ENCODE peak calls at places on chromosome 10, in four cellular contexts. T is GF-D8, I is H54, R is DMS153. B is an unnamed sample.
A peak's percentile ranks its signal among the peaks of the same experiment; 100 is the strongest.

GRCh38 chr10:91820144-91820543 is 21.9 kb downstream of the TNKS2 start:
- DNase-seq in I (no peak), R (no peak), T (no peak), B (no peak)

GRCh38 chr10:24866615-24867583 is 85.5 kb downstream of the PRTFDC1 start:
- DNase-seq in I (peak; percentile 35), T (no peak), R (peak; percentile 32), B (peak; percentile 60)

GRCh38 chr10:88385601-88386203 is 197.4 kb downstream of the RNLS start:
- DNase-seq in R (peak; percentile 29), T (peak; percentile 40), I (peak; percentile 29), B (no peak)

GRCh38 chr10:89217057-89217990 is 10.2 kb upstream of the CH25H start:
- DNase-seq in R (peak; percentile 38), I (peak; percentile 23), T (no peak), B (peak; percentile 54)

GRCh38 chr10:44427479-44427878 is 42.6 kb upstream of the CXCL12 start:
- DNase-seq in R (no peak), I (no peak), T (no peak), B (no peak)

GRCh38 chr10:21015838-21016237 is 118.7 kb upstream of the NEBL start:
- DNase-seq in R (no peak), T (no peak), I (no peak), B (no peak)

GRCh38 chr10:3570855-3571266 is 214.1 kb downstream of the KLF6 start:
- DNase-seq in R (no peak), T (no peak), I (no peak), B (no peak)

GRCh38 chr10:25547391-25547790 is 372.6 kb downstream of the GPR158 start:
- DNase-seq in I (no peak), R (no peak), T (no peak), B (no peak)

GRCh38 chr10:29853913-29854312 is 205.5 kb downstream of the JCAD start:
- DNase-seq in T (no peak), R (no peak), I (no peak), B (no peak)

GRCh38 chr10:3179174-3179573 is 6.6 kb upstream of the PITRM1 start:
- DNase-seq in R (no peak), I (no peak), T (no peak), B (no peak)

GRCh38 chr10:30818854-30819253 is 189.3 kb upstream of the LYZL2 start:
- DNase-seq in I (no peak), T (no peak), R (no peak), B (no peak)

GRCh38 chr10:71995880-71996597 is 31.8 kb downstream of the CHST3 start:
- DNase-seq in I (no peak), R (no peak), T (no peak), B (no peak)

GRCh38 chr10:124611738-124612137 is 132.4 kb downstream of the FAM53B start:
- DNase-seq in T (peak; percentile 63), R (no peak), I (no peak), B (no peak)

GRCh38 chr10:104337527-104337984 is 709 bp downstream of the ITPRIP start:
- DNase-seq in I (no peak), R (no peak), T (peak; percentile 67), B (no peak)

GRCh38 chr10:113958631-113959382 is 84.9 kb upstream of the ADRB1 start:
- DNase-seq in T (no peak), R (peak; percentile 84), I (peak; percentile 70), B (no peak)

GRCh38 chr10:12635127-12635541 is 285.8 kb downstream of the CAMK1D start:
- DNase-seq in I (no peak), T (no peak), R (no peak), B (no peak)

GRCh38 chr10:61786728-61787127 is 114.8 kb upstream of the ARID5B start:
- DNase-seq in R (no peak), T (no peak), I (peak; percentile 33), B (peak; percentile 19)

GRCh38 chr10:21830037-21830436 is 173.5 kb downstream of the DNAJC1 start:
- DNase-seq in R (no peak), I (no peak), T (no peak), B (no peak)

GRCh38 chr10:9781681-9782080 is 1236.0 kb upstream of the CELF2 start:
- DNase-seq in T (no peak), I (no peak), R (no peak), B (no peak)

GRCh38 chr10:27252267-27253000 is 11.8 kb upstream of the ACBD5 start:
- DNase-seq in I (no peak), R (no peak), T (no peak), B (no peak)

GRCh38 chr10:38025283-38025682 is 14.8 kb downstream of the ZNF33A start:
- DNase-seq in R (no peak), T (peak; percentile 10), I (no peak), B (no peak)

GRCh38 chr10:62027841-62028501 is 126.5 kb downstream of the ARID5B start:
- DNase-seq in T (no peak), I (no peak), R (no peak), B (no peak)

GRCh38 chr10:127048630-127049029 is 143.4 kb downstream of the DOCK1 start:
- DNase-seq in R (peak; percentile 34), I (no peak), T (no peak), B (no peak)

GRCh38 chr10:14554091-14554842 is 220.4 kb downstream of the FAM107B start:
- DNase-seq in I (no peak), R (peak; percentile 13), T (peak; percentile 85), B (no peak)

GRCh38 chr10:69222157-69223027 is 2.3 kb downstream of the HKDC1 start:
- DNase-seq in T (peak; percentile 90), I (peak; percentile 68), R (peak; percentile 4), B (peak; percentile 61)

GRCh38 chr10:54869022-54869421 is 68.0 kb upstream of the PCDH15 start:
- DNase-seq in T (no peak), R (no peak), I (peak; percentile 1), B (no peak)

GRCh38 chr10:87659571-87660483 is at the start of gene PAPSS2:
- DNase-seq in R (no peak), T (no peak), I (no peak), B (peak; percentile 64)

GRCh38 chr10:70738425-70739121 is 46.6 kb downstream of the TBATA start:
- DNase-seq in T (no peak), I (peak; percentile 36), R (no peak), B (no peak)

GRCh38 chr10:122487231-122487765 is 25.9 kb downstream of the HTRA1 start:
- DNase-seq in I (no peak), T (no peak), R (peak; percentile 61), B (peak; percentile 32)

GRCh38 chr10:130607386-130607785 is 471.2 kb downstream of the GLRX3 start:
- DNase-seq in I (no peak), T (no peak), R (no peak), B (no peak)

GRCh38 chr10:65811931-65812525 is 1113.8 kb upstream of the LRRTM3 start:
- DNase-seq in T (no peak), R (no peak), I (no peak), B (no peak)

GRCh38 chr10:30062090-30062489 is 2.7 kb upstream of the JCAD start:
- DNase-seq in T (no peak), I (no peak), R (no peak), B (no peak)

GRCh38 chr10:49550563-49550962 is 11.6 kb upstream of the ERCC6 start:
- DNase-seq in I (no peak), T (no peak), R (no peak), B (no peak)

GRCh38 chr10:6240254-6240653 is 37.5 kb downstream of the PFKFB3 start:
- DNase-seq in T (no peak), R (no peak), I (no peak), B (no peak)

GRCh38 chr10:27621441-27621840 is 117.3 kb downstream of the RAB18 start:
- DNase-seq in T (no peak), I (no peak), R (no peak), B (no peak)